ENCODE peak calls at places on chromosomes 7 and 10, in nine cellular contexts. D is CD8-positive, alpha-beta memory T cell; Y is LoVo; G is COR-L47; R is AG04450; S is upper lobe of right lung; V is G401; N is NCI-H510A treated with DMSO at 0.1 percent for 48 hours; X is adrenal gland. I is an unnamed sample.

GRCh38 chr7:126163647-126164046 is 1089.1 kb downstream of the GRM8 start:
- DNase-seq in R (no peak), Y (no peak), S (no peak), N (no peak), V (no peak), D (no peak), G (no peak), X (no peak), I (no peak)

GRCh38 chr10:30002438-30003266 is 56.7 kb downstream of the JCAD start:
- DNase-seq in D (peak), Y (peak), X (peak), S (peak), R (no peak), N (peak), G (peak), V (peak), I (peak)

GRCh38 chr7:50615519-50615845 is 50.3 kb upstream of the DDC start:
- DNase-seq in N (no peak), D (no peak), Y (no peak), G (no peak), X (no peak), R (no peak), S (no peak), V (no peak), I (no peak)

GRCh38 chr10:77409697-77410471 is 227.7 kb downstream of the KCNMA1 start:
- DNase-seq in V (no peak), X (no peak), S (peak), D (no peak), N (peak), Y (peak), R (no peak), G (peak), I (no peak)

GRCh38 chr10:68900427-68901105 is 549 bp upstream of the DDX50 start:
- DNase-seq in N (peak), S (peak), G (no peak), Y (no peak), X (no peak), R (peak), D (no peak), V (no peak), I (no peak)

GRCh38 chr7:116805100-116805544 is 57.3 kb upstream of the CAPZA2 start:
- DNase-seq in R (peak), D (no peak), N (no peak), Y (no peak), X (no peak), G (no peak), V (no peak), S (no peak), I (peak)

GRCh38 chr10:5538446-5538845 is 13.7 kb downstream of the CALML3 start:
- DNase-seq in V (no peak), N (no peak), G (no peak), D (no peak), Y (peak), S (peak), X (no peak), R (no peak), I (no peak)

GRCh38 chr10:86206216-86206615 is 160.4 kb downstream of the GRID1 start:
- DNase-seq in X (no peak), N (no peak), S (peak), R (no peak), V (no peak), G (no peak), Y (no peak), D (no peak), I (no peak)

GRCh38 chr10:75926763-75927162 is 495.3 kb downstream of the LRMDA start:
- DNase-seq in D (no peak), R (no peak), N (no peak), X (no peak), S (no peak), G (no peak), V (no peak), Y (peak), I (no peak)

GRCh38 chr10:201328-201771 is 66.1 kb downstream of the ZMYND11 start:
- DNase-seq in Y (no peak), S (no peak), G (no peak), R (no peak), V (no peak), N (no peak), X (no peak), D (no peak), I (no peak)

GRCh38 chr7:51275532-51275931 is 41.1 kb downstream of the COBL start:
- DNase-seq in Y (no peak), S (peak), X (no peak), N (no peak), R (no peak), G (no peak), V (no peak), D (no peak), I (no peak)

GRCh38 chr7:84190016-84190705 is 4.4 kb downstream of the SEMA3A start:
- DNase-seq in N (no peak), X (no peak), V (no peak), Y (peak), R (no peak), S (no peak), D (no peak), G (no peak), I (no peak)